ENCODE peak calls at places on chromosomes 11 and 22, in ten cellular contexts. K is heart left ventricle, W is brain microvascular endothelial cell, H is foreskin fibroblast, I is spleen, U is heart right ventricle, B is GM12865, N is lower lobe of right lung, R is cardiac fibroblast, G is fibroblast of lung. J is an unnamed sample.

GRCh38 chr22:48253573-48253972 is 1491.1 kb downstream of the TBC1D22A start:
- DNase-seq in K (no peak), W (no peak), H (no peak), I (peak; percentile 33), U (no peak), B (no peak), N (no peak), R (no peak), G (no peak), J (no peak)

GRCh38 chr11:17827006-17827405 is 92.4 kb downstream of the KCNC1 start:
- DNase-seq in K (no peak), W (no peak), H (no peak), I (no peak), U (no peak), B (no peak), N (no peak), R (no peak), G (no peak), J (no peak)

GRCh38 chr11:73542175-73542574 is 55.7 kb downstream of the FAM168A start:
- DNase-seq in K (no peak), W (no peak), H (no peak), I (no peak), U (no peak), B (no peak), N (no peak), R (no peak), G (peak; percentile 34), J (no peak)

GRCh38 chr22:20107471-20107901 is 8.4 kb upstream of the RANBP1 start:
- DNase-seq in K (no peak), W (no peak), H (no peak), I (peak; percentile 49), U (no peak), B (no peak), N (peak; percentile 22), R (no peak), G (no peak), J (no peak)

GRCh38 chr22:31870890-31871289 is 73.4 kb upstream of the YWHAH start:
- DNase-seq in K (no peak), W (peak; percentile 93), H (peak; percentile 79), I (no peak), U (no peak), B (no peak), N (no peak), R (peak; percentile 90), G (peak; percentile 59), J (peak; percentile 93)

GRCh38 chr11:3171931-3172560 is 6.9 kb upstream of the OSBPL5 start:
- DNase-seq in K (peak; percentile 11), W (no peak), H (no peak), I (peak; percentile 58), U (no peak), B (no peak), N (peak; percentile 19), R (no peak), G (no peak), J (no peak)

GRCh38 chr22:27918351-27919221 is 470 bp downstream of the PITPNB start:
- DNase-seq in K (peak; percentile 71), W (peak; percentile 17), H (peak; percentile 18), I (no peak), U (peak; percentile 50), B (peak; percentile 68), N (peak; percentile 57), R (peak; percentile 50), G (peak; percentile 58), J (peak; percentile 48)

GRCh38 chr11:128664286-128664685 is 29.6 kb upstream of the FLI1 start:
- DNase-seq in K (no peak), W (no peak), H (no peak), I (no peak), U (no peak), B (no peak), N (no peak), R (no peak), G (no peak), J (no peak)

GRCh38 chr11:108803781-108804180 is 138.9 kb downstream of the DDX10 start:
- DNase-seq in K (no peak), W (peak; percentile 18), H (peak; percentile 12), I (no peak), U (no peak), B (no peak), N (no peak), R (peak; percentile 33), G (no peak), J (peak; percentile 14)

GRCh38 chr11:120212259-120212888 is 1.5 kb downstream of the OAF start:
- DNase-seq in K (no peak), W (no peak), H (no peak), I (no peak), U (no peak), B (no peak), N (no peak), R (peak; percentile 25), G (no peak), J (no peak)

GRCh38 chr22:25232301-25232700 is 12.9 kb downstream of the CRYBB2 start:
- DNase-seq in K (no peak), W (no peak), H (peak; percentile 15), I (no peak), U (no peak), B (no peak), N (no peak), R (peak; percentile 21), G (peak; percentile 3), J (peak; percentile 28)

DNA sequence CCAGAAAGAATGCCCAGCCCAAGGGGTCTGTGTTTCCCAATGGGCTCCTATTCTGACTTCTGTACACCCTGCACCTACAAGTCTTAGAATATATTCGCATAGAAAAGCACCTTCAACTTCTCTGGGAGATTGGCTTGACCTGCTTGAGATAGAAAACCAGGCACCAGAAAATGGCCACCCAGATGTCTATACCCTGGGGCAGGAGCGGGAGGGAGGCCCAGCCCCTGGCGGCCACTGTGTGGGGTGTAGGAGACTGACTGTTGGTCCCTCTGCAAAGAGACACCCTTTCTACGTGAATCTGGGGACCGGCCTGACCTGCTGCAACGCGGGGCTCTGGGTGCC is 8.5 kb downstream of the DENND6B start:
- DNase-seq in K (no peak), W (no peak), H (no peak), I (no peak), U (no peak), B (no peak), N (no peak), R (no peak), G (no peak), J (no peak)
- H3K4me3 ChIP-seq in K (no peak overlapping the region), W (no peak overlapping the region), H (no peak overlapping the region), I (no peak overlapping the region), U (no peak overlapping the region), B (no peak overlapping the region), N (no peak overlapping the region), R (no peak overlapping the region), G (no peak overlapping the region), J (no peak overlapping the region)

DNA sequence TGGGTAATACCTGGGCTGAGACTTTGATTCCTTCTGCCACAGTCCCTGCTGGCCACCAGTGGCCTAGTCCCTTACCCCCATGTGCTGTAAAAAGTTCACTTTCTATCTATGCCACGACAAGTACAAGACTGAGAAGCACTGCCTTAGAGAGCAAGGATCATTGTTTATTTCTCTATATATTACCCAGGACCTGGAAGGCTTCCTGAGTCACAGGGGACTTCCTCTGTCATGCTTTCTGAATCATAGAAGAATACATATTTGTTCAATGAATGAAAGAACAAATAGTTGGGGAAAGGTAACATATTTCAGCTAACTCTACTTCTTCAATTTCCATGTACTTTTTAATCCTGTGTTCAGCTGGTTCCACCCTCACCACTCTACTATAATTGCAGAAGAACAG is 5.5 kb upstream of the SYT9 start:
- DNase-seq in K (no peak), W (no peak), H (peak; percentile 26), I (no peak), U (no peak), B (no peak), N (no peak), R (peak; percentile 40), G (no peak), J (no peak)
- H3K4me3 ChIP-seq in K (no peak overlapping the region), W (no peak overlapping the region), H (no peak overlapping the region), I (no peak overlapping the region), U (no peak overlapping the region), B (no peak overlapping the region), N (no peak overlapping the region), R (no peak overlapping the region), G (no peak overlapping the region), J (no peak overlapping the region)

DNA sequence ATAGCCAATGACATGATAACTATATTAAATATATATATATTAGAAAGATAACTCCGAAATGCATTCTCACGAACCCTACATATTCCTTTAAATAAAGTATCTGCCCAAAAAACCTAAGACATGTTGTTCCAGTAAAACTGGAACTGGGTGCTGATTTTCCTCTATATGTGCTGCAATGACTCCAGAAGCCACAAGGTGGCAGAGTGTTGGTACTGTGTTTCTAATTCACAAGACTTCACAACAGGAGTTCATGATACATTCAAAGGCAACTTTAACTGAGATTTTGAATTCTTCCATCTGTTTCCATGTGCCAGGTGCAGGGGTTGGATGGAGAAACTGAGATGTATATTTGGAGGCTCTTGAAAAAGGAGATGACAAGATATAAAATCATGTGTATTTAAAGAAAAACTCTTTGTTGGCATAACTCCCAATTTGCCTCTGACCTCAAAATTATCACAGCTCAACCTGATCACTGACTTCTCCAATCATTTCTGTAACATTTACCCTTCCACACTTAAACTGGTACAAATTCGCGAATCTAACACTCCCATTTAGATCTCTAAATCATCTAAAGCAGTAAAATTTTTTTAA is 1098.6 kb upstream of the CCDC90B start:
- DNase-seq in K (peak; percentile 26), W (peak; percentile 69), H (peak; percentile 0), I (no peak), U (peak; percentile 28), B (peak; percentile 47), N (no peak), R (peak; percentile 69), G (peak; percentile 49), J (peak; percentile 66)
- H3K4me3 ChIP-seq in K (no peak overlapping the region), W (no peak overlapping the region), H (no peak overlapping the region), I (no peak overlapping the region), U (no peak overlapping the region), B (no peak overlapping the region), N (no peak overlapping the region), R (no peak overlapping the region), G (no peak overlapping the region), J (no peak overlapping the region)

DNA sequence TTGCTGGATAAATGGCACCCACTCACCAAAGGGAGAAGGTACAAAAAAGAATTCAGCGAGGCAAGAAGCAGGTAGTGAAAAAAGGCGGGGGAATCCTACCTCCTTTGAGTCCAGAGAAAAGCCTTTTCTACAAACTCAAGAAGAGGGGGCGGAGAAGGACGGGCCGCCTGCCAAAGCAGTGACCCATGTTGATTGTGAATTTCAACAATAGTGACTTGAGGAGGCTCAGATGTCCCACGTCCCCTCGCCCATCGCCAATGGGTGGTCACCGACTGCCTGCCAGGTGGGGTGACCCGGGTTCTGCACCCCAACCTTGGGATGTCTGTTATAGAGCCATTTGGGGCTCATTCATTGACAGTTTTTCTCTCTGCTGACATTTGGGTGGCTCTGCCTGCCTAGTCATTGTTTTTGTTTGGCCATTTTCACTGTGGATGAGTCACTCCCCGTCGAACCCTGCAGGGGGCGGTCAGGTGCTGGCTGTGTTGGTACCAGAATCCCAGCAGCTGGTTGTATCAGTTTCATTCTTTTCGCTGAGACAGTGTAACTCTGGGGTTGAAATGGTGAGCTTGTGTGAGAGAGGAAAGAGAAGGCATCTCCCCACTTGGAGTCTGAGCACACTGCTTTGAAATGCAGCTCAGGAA is 163.4 kb upstream of the NCAM1 start:
- DNase-seq in K (no peak), W (peak; percentile 12), H (peak; percentile 10), I (no peak), U (no peak), B (peak; percentile 55), N (no peak), R (peak; percentile 51), G (peak; percentile 11), J (peak; percentile 27)
- H3K4me3 ChIP-seq in K (no peak overlapping the region), W (no peak overlapping the region), H (no peak overlapping the region), I (no peak overlapping the region), U (no peak overlapping the region), B (no peak overlapping the region), N (no peak overlapping the region), R (no peak overlapping the region), G (no peak overlapping the region), J (no peak overlapping the region)

GRCh38 chr22:42721045-42721434 is 370 bp upstream of the A4GALT start:
- DNase-seq in K (no peak), W (no peak), H (no peak), I (no peak), U (no peak), B (no peak), N (no peak), R (no peak), G (no peak), J (no peak)
- H3K4me3 ChIP-seq in K (peak overlapping the region; percentile 89), W (peak overlapping the region; percentile 48), H (peak overlapping the region; percentile 55), I (peak overlapping the region; percentile 66), U (peak overlapping the region; percentile 76), B (peak overlapping the region; percentile 55), N (peak overlapping the region; percentile 80), R (peak overlapping the region; percentile 52), G (peak overlapping the region; percentile 67), J (peak overlapping the region; percentile 60)

J was measured in fibroblast of mammary gland.